ENCODE peak calls at places on chromosomes 16 and 17, in ten cellular contexts. N, F, H, T, S, E, Q, V, W and K are unnamed samples.

GRCh38 chr16:30027588-30028437 is 3.3 kb downstream of the TLCD3B start:
- DNase-seq in F (no peak), N (no peak), S (no peak), W (no peak), H (no peak), T (no peak), Q (no peak), E (no peak), V (no peak), K (no peak)

GRCh38 chr16:23833960-23834685 is 1.7 kb upstream of the PRKCB start:
- DNase-seq in S (no peak), N (no peak), H (no peak), Q (no peak), F (no peak), E (no peak), W (no peak), V (no peak), T (no peak), K (no peak)

GRCh38 chr17:1783834-1784611 is 22.2 kb downstream of the SERPINF1 start:
- DNase-seq in F (peak), E (peak), V (peak), H (peak), Q (peak), W (no peak), N (peak), S (peak), T (peak), K (peak)

GRCh38 chr17:59829217-59830006 is 63.3 kb downstream of the TUBD1 start:
- DNase-seq in E (peak), W (peak), S (peak), F (no peak), V (peak), Q (no peak), H (no peak), N (no peak), T (no peak), K (peak)

GRCh38 chr16:969508-970378 is 1.0 kb downstream of the LMF1 start:
- DNase-seq in T (peak), N (no peak), V (peak), Q (peak), E (no peak), S (no peak), H (no peak), F (peak), W (no peak), K (no peak)

GRCh38 chr17:82837586-82838320 is 2.1 kb downstream of the ZNF750 start:
- DNase-seq in S (no peak), H (no peak), W (no peak), N (peak), Q (peak), V (no peak), T (no peak), F (no peak), E (no peak), K (no peak)

GRCh38 chr16:27475561-27475960 is 73.6 kb downstream of the IL21R start:
- DNase-seq in H (no peak), S (no peak), E (no peak), F (no peak), T (no peak), W (no peak), Q (no peak), V (peak), N (no peak), K (no peak)

GRCh38 chr16:67989322-67990017 is 9.2 kb upstream of the DPEP3 start:
- DNase-seq in N (no peak), H (no peak), Q (peak), W (no peak), F (no peak), S (no peak), T (no peak), V (no peak), E (no peak), K (no peak)

GRCh38 chr17:28711723-28712036 is at the start of gene PROCA1:
- DNase-seq in W (no peak), V (no peak), S (no peak), N (no peak), H (no peak), E (no peak), F (no peak), T (no peak), Q (no peak), K (no peak)

GRCh38 chr16:27224271-27224737 is 21.0 kb downstream of the KDM8 start:
- DNase-seq in S (no peak), W (no peak), Q (no peak), F (peak), N (no peak), T (no peak), H (no peak), V (no peak), E (no peak), K (no peak)

GRCh38 chr16:29665294-29666077 is 2.4 kb downstream of the SPN start:
- DNase-seq in V (no peak), Q (no peak), E (no peak), F (no peak), N (no peak), T (no peak), H (no peak), S (no peak), W (no peak), K (no peak)

GRCh38 chr17:1592751-1593629 is 30.4 kb upstream of the PITPNA start:
- DNase-seq in N (no peak), S (no peak), W (peak), F (no peak), T (no peak), Q (peak), V (peak), E (no peak), H (no peak), K (no peak)

GRCh38 chr17:79164408-79164807 is 89.8 kb downstream of the ENGASE start:
- DNase-seq in V (no peak), T (no peak), F (no peak), N (no peak), W (no peak), S (no peak), E (no peak), H (no peak), Q (no peak), K (no peak)

GRCh38 chr17:57246257-57246656 is 10.1 kb upstream of the MSI2 start:
- DNase-seq in Q (no peak), F (no peak), S (no peak), T (no peak), E (no peak), V (no peak), H (no peak), N (no peak), W (no peak), K (no peak)

GRCh38 chr17:17950806-17951205 is 21.4 kb downstream of the TOM1L2 start:
- DNase-seq in E (no peak), H (no peak), W (no peak), F (no peak), S (no peak), Q (no peak), N (no peak), V (no peak), T (no peak), K (no peak)

GRCh38 chr17:17950347-17950746 is 21.9 kb downstream of the TOM1L2 start:
- DNase-seq in N (no peak), T (no peak), S (no peak), F (no peak), E (no peak), H (no peak), Q (no peak), W (no peak), V (no peak), K (no peak)

GRCh38 chr17:17954079-17954478 is 18.1 kb downstream of the TOM1L2 start:
- DNase-seq in T (no peak), N (no peak), V (no peak), H (no peak), W (no peak), E (no peak), F (no peak), S (no peak), Q (no peak), K (no peak)

GRCh38 chr17:17951524-17951923 is 20.7 kb downstream of the TOM1L2 start:
- DNase-seq in W (no peak), S (no peak), V (no peak), Q (no peak), E (no peak), H (no peak), T (no peak), N (no peak), F (no peak), K (no peak)

DNA sequence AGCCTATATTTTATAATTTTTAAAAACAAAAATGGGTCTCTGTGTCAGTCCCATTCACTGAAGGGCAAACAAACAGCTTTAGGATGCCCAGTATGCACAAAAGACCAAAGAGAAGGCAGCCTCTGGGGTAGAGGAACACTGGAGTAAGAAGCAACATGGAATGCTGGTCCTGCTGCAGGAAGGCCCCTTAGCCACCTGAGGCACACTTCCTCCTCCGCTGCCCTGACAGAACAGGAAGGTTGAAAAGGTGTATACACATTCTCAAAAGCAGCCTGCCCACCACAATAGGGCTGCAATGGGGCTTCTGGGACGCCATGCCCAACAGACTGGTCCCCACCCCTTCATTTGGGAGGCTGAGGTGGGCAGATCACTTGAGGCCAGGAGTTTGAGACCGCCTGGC is 19.5 kb downstream of the TOM1L2 start:
- DNase-seq in N (no peak), E (no peak), H (no peak), W (no peak), Q (no peak), F (no peak), V (no peak), S (no peak), T (no peak), K (no peak)
- TF ChIP-seq CTCF in N (no peak), E (no peak), H (no peak), W (peak), Q (no peak), F (no peak), V (no peak), S (peak), T (no peak), K (no peak)

DNA sequence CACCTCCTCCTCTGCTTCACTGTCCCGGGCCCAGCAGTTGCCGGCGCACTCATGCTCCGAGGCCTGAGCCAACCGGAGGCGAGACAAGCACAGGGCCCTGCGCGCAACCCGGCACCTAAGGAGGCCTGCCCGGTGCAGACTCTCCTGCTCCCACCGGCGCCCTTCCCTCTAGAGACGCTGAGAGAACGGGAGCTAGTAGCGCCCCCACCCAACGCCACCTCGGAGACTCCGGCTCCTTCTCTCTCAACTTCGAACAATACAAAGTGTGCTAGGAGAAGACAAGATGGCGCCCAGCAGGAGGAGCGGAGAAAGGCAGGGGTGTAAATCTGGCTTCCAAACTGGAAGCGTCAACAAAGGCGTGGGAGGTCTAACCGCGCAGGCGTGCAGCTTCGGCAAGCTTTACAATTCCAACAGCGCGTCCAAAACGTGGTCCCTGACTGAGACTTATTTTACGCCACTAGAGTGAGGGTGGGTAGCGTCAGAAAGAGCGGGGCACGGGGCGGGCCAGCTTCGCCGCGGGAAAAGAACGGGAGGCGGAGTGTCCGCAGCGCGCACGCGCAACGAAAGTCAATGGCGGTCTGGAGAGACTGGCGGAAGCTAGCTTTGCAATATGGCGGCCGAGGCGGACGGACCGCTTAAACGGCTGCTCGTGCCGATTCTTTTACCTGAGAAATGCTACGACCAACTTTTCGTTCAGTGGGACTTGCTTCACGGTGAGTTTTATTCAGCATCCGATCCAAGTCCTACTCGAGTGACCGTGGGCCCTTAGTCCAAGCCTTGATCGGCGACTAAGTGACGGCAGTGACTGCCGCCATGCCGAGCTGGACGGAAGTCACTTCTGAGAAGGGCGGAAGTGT is at the start of gene MPDU1:
- DNase-seq in F (peak), S (peak), E (peak), V (peak), H (peak), W (peak), T (peak), N (peak), Q (peak), K (peak)
- TF ChIP-seq POLR2A in F (peak), S (peak), E (peak), V (peak), H (no peak), W (peak), T (peak), N (no peak), Q (peak), K (peak)

GRCh38 chr17:17990282-17990681 is 17.6 kb downstream of the DRC3 start:
- DNase-seq in S (no peak), V (no peak), E (peak), W (no peak), N (no peak), Q (peak), T (no peak), F (no peak), H (no peak), K (no peak)
- H3K27ac ChIP-seq in S (peak), V (no peak), E (peak), W (no peak), N (no peak), Q (peak), T (peak), F (no peak), H (no peak), K (peak)

GRCh38 chr17:6420173-6420641 is 14.7 kb downstream of the AIPL1 start:
- DNase-seq in T (no peak), S (no peak), E (peak), N (no peak), Q (no peak), W (no peak), V (no peak), H (no peak), F (no peak), K (no peak)
- TF ChIP-seq CTCF in T (no peak), S (peak), E (peak), N (no peak), Q (no peak), W (peak), V (peak), H (no peak), F (no peak), K (no peak)

GRCh38 chr17:45060824-45061605 is at the start of gene NMT1:
- DNase-seq in T (peak), S (peak), Q (peak), N (peak), W (peak), F (peak), V (peak), E (peak), H (peak), K (peak)
- TF ChIP-seq POLR2A in T (peak), S (peak), Q (peak), N (peak), W (peak), F (peak), V (peak), E (peak), H (peak), K (peak)

GRCh38 chr17:43641416-43641815 is 20.3 kb downstream of the MEOX1 start:
- DNase-seq in V (no peak), N (no peak), H (no peak), Q (no peak), F (peak), T (no peak), E (no peak), W (no peak), S (no peak), K (peak)

GRCh38 chr17:43648916-43649315 is 12.8 kb downstream of the MEOX1 start:
- DNase-seq in E (no peak), S (no peak), T (no peak), F (no peak), Q (no peak), V (no peak), H (no peak), N (no peak), W (no peak), K (no peak)

GRCh38 chr17:43645765-43646481 is 15.8 kb downstream of the MEOX1 start:
- DNase-seq in H (peak), N (peak), T (peak), W (no peak), S (no peak), F (peak), Q (peak), V (peak), E (no peak), K (peak)

GRCh38 chr17:43644081-43644480 is 17.6 kb downstream of the MEOX1 start:
- DNase-seq in N (no peak), E (no peak), T (no peak), F (no peak), W (no peak), S (no peak), V (no peak), Q (no peak), H (no peak), K (no peak)

DNA sequence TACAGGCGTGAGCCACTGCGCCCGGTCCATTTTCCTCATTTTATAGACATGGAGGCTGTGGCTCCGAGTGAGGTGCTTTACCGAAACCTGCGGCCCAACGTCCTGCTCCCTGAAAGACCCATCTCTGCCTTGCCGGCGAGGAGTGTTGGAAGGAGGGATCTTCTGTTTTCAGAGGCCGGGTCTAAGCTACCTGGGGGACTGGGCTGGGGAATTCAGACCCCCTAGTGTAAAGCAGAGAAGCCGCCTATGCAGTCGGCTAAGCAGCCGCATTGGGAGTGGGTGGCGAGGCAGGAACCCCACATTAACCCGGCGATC is 16.3 kb downstream of the MEOX1 start:
- DNase-seq in E (no peak), N (no peak), S (no peak), H (no peak), T (no peak), W (no peak), F (no peak), V (no peak), Q (no peak), K (no peak)
- H3K27ac ChIP-seq in E (no peak), N (peak), S (no peak), H (peak), T (peak), W (no peak), F (peak), V (no peak), Q (peak), K (peak)

DNA sequence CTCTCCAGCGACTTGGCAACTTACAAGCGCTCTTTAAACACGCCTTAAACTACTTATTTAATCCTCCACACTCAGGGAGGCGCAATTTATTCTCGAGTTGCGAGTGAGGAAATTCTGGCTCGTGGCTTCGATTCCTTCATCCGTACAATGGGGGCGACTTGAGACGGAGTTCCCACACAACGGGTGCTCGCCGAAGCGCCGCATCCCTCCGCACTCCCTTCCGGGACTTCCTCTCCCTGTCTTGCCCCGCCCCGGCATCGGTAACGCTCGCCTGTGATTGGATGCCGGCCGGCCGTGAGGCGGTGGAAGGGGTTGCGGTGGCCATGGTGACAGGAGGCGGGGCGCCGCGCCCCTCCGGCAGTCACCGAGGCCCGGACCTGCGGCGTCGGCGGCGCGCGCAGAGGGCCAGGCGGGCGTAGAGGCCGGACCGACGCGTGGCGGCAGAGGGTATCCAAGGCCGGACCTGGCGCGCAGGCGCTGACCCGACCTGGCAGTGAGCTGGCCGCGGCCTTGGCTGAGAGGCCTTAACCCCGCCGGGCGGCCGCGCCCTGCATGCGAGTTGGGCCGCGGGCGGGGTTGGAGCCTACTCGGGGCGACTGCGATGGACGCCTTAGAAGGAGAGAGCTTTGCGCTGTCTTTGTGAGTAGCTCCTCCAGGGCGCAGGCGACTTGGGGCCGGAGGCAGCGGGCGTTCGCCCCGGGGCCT is at the start of gene ARL2BP:
- DNase-seq in Q (peak), S (peak), W (peak), T (peak), N (peak), E (peak), V (peak), H (peak), F (peak), K (peak)
- TF ChIP-seq CTCF in Q (no peak), S (no peak), W (no peak), T (no peak), N (no peak), E (peak), V (peak), H (peak), F (no peak), K (peak)

DNA sequence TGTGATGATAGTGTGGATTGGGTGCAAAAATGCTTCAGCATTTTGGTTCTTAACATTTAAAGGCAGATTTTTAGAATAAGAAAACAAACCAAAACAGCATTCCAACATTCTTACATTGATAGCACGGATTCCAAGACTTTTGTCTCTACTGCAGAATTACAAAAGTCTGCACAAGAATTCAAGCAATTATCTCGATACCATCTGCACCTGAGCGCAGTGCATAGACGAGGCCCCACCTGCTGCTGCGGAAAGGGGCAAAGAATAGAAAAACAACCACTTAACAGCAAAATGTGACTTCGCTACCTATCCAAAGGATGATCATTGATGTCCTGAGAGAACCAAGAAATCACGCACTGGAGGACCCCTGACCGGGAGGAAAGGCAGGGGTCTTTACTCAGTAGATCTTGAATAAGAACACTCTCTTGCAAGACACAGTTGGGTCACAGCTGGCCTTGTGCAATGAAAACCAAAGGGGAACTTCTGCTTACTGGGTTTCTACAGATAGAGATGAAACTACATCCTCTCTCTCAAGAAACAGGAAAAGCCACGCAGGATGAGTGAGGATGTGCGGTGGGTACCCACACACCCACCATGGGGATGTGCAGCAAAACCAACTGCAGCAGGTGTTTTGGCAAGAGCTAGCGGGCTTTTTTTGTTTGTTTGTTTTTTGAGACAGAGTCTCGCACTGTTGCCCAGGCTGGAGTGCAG is 147.4 kb upstream of the RPH3AL start:
- DNase-seq in H (no peak), N (no peak), E (no peak), W (no peak), F (no peak), S (no peak), Q (no peak), V (no peak), T (no peak), K (no peak)
- TF ChIP-seq POLR2A in H (no peak), N (no peak), E (no peak), W (no peak), F (no peak), S (no peak), Q (no peak), V (no peak), T (no peak), K (no peak)